ENCODE peak calls at places on chromosomes 16 and 17, in six cellular contexts. M is GM23338, L is WTC11, Z is H1, J is GM12878, K is HepG2. I is an unnamed sample.

GRCh38 chr17:9185142-9185541 is 163.8 kb downstream of the NTN1 start:
- DNase-seq in M (no peak), L (no peak), Z (no peak), J (no peak), K (no peak), I (no peak)

GRCh38 chr17:13509561-13509960 is 92.2 kb downstream of the HS3ST3A1 start:
- DNase-seq in M (no peak), L (no peak), Z (no peak), J (no peak), K (no peak), I (no peak)

GRCh38 chr16:50067290-50067853 is 1.6 kb downstream of the HEATR3 start:
- DNase-seq in M (peak), L (no peak), Z (no peak), J (no peak), K (peak), I (no peak)

GRCh38 chr17:33838281-33838680 is 416.8 kb upstream of the CCL2 start:
- DNase-seq in M (no peak), L (no peak), Z (no peak), J (no peak), K (no peak), I (no peak)

GRCh38 chr16:85055503-85056210 is 28.1 kb downstream of the KIAA0513 start:
- DNase-seq in M (no peak), L (no peak), Z (no peak), J (peak), K (peak), I (no peak)

GRCh38 chr17:64411999-64412771 is 21.5 kb upstream of the PECAM1 start:
- DNase-seq in M (peak), L (peak), Z (peak), J (no peak), K (no peak), I (no peak)

GRCh38 chr17:79951361-79952264 is 84.1 kb downstream of the TBC1D16 start:
- DNase-seq in M (no peak), L (no peak), Z (no peak), J (no peak), K (peak), I (no peak)

GRCh38 chr16:85229869-85230416 is 117.7 kb upstream of the CIBAR2 start:
- DNase-seq in M (no peak), L (no peak), Z (no peak), J (no peak), K (no peak), I (no peak)

GRCh38 chr16:32116080-32116479 is 137.0 kb upstream of the TP53TG3D start:
- DNase-seq in M (no peak), L (no peak), Z (no peak), J (no peak), K (no peak), I (peak)

GRCh38 chr16:13307255-13307654 is 405.9 kb downstream of the SHISA9 start:
- DNase-seq in M (no peak), L (no peak), Z (no peak), J (no peak), K (no peak), I (no peak)

GRCh38 chr17:17560167-17560566 is 31.3 kb downstream of the PEMT start:
- DNase-seq in M (no peak), L (no peak), Z (no peak), J (no peak), K (no peak), I (no peak)

GRCh38 chr17:74992223-74992622 is 4.8 kb downstream of the CDR2L start:
- DNase-seq in M (no peak), L (no peak), Z (no peak), J (no peak), K (no peak), I (no peak)

GRCh38 chr16:24754543-24754942 is 25.1 kb downstream of the TNRC6A start:
- DNase-seq in M (no peak), L (no peak), Z (no peak), J (no peak), K (no peak), I (no peak)

GRCh38 chr17:8397636-8398035 is at the start of gene RNF222:
- DNase-seq in M (no peak), L (no peak), Z (no peak), J (no peak), K (no peak), I (no peak)

GRCh38 chr16:29321585-29321984 is 84.9 kb downstream of the NPIPB11 start:
- DNase-seq in M (no peak), L (no peak), Z (no peak), J (no peak), K (peak), I (no peak)

GRCh38 chr17:3043737-3044365 is 19.6 kb downstream of the OR1D5 start:
- DNase-seq in M (peak), L (peak), Z (no peak), J (no peak), K (peak), I (peak)

DNA sequence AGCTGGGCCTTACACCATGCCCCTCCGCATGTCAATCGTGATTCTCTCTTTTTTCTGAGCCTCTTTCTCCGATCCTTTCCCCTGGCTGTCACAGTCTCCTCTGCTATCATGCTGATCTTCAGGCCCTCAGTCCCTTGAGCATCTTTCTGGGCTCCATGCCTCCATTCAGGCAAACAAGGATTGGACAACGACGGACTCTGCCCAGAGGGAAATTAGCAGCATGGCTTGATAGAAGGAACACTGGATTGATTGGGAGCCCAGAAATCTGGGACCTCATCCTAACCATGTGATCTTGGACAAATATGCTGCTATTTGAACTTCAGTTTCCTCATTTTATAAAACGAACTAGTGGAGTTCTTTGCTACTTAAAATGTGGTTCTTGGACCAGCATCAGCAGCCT is 19.6 kb upstream of the PHF12 start:
- DNase-seq in M (no peak), L (no peak), Z (no peak), J (no peak), K (no peak), I (no peak)
- TF ChIP-seq CREB1 in M (no peak), L (no peak), Z (no peak), J (no peak), K (no peak), I (no peak)

GRCh38 chr16:3654249-3654991 is at the start of gene DNASE1:
- DNase-seq in M (peak), L (peak), Z (peak), J (peak), K (peak), I (peak)
- TF ChIP-seq CREB1 in M (no peak), L (no peak), Z (no peak), J (no peak), K (no peak), I (no peak)

GRCh38 chr17:21841839-21842238 is 149.5 kb downstream of the KCNJ18 start:
- DNase-seq in M (no peak), L (no peak), Z (no peak), J (no peak), K (no peak), I (no peak)
- TF ChIP-seq CREB1 in M (no peak), L (no peak), Z (no peak), J (no peak), K (no peak), I (no peak)

GRCh38 chr17:20063665-20064648 is 54.8 kb downstream of the SPECC1 start:
- DNase-seq in M (peak), L (no peak), Z (no peak), J (peak), K (no peak), I (no peak)

DNA sequence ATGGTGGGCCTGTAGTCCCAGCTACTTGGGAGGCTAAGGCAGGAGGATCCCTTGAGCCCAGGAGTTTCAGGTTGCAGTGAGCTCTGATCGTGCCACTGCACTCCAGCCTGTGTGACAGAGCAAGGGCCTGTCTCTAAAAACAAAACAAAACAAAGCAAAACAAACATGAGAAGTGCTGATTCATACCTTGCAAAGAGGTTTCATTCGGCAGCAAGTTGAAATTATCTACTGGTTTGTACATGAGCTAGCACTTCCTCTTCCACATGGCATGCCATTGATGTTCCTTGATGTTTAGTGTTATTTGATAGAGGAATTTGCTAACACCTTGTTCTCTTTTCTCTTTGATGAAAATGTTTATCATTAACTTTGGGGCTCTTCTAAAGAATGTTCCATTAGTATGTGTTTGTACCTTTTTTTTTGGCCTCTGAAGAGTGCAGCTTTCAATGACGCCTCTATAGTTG is 50.6 kb downstream of the SPECC1 start:
- DNase-seq in M (no peak), L (no peak), Z (no peak), J (peak), K (peak), I (no peak)
- TF ChIP-seq CREB1 in M (no peak), L (no peak), Z (no peak), J (no peak), K (no peak), I (no peak)

DNA sequence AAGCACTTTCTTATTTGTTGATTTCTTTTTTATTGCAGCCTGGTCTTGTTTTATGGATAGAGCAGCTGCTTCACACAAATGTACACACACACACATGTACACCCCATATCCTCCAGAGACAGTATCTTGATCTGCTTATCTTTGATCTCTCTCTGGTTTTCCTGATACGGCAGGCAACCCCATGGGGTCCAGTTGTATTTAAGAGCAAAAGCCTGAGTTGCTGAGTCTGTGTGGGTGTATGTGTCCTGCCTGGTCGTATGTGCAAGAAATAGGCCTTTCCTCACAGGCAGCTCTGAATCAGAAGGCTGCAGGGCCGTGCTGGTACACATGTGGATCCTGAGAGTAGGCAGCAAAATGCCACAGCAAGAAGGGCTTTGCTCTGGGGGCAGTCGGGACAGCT is 14.6 kb upstream of the LGALS9 start:
- DNase-seq in M (no peak), L (no peak), Z (no peak), J (no peak), K (no peak), I (peak)
- TF ChIP-seq CREB1 in M (no peak), L (no peak), Z (no peak), J (no peak), K (no peak), I (no peak)

I was measured in K562.